ENCODE peak calls at places on chromosomes 7 and 10, in seven cellular contexts. A, I, Z, R, M, J and F are unnamed samples.

GRCh38 chr10:77578583-77579227 is 58.9 kb downstream of the KCNMA1 start:
- DNase-seq in J (peak), M (peak), R (peak), A (peak), I (no peak), Z (no peak), F (no peak)

GRCh38 chr10:34156781-34157425 is 658.2 kb downstream of the PARD3 start:
- DNase-seq in I (no peak), M (peak), J (peak), Z (no peak), A (no peak), R (peak), F (no peak)

GRCh38 chr10:2137549-2138174 is 400.3 kb upstream of the ADARB2 start:
- DNase-seq in Z (no peak), A (no peak), R (peak), M (peak), I (no peak), J (no peak), F (no peak)

GRCh38 chr7:99623091-99623693 is 6.4 kb downstream of the ZSCAN25 start:
- DNase-seq in J (no peak), R (no peak), M (no peak), A (no peak), I (no peak), Z (no peak), F (no peak)

GRCh38 chr10:111756541-111757061 is 427.0 kb downstream of the GPAM start:
- DNase-seq in A (peak), I (no peak), M (peak), Z (no peak), J (no peak), R (peak), F (peak)

GRCh38 chr7:387132-388022 is 97.4 kb downstream of the FOXL3 start:
- DNase-seq in Z (no peak), M (no peak), R (no peak), A (no peak), J (no peak), I (peak), F (peak)

GRCh38 chr7:44637788-44638594 is 31.6 kb downstream of the OGDH start:
- DNase-seq in J (peak), A (peak), M (peak), Z (no peak), R (peak), I (no peak), F (no peak)

GRCh38 chr7:32670105-32670504 is 174.8 kb downstream of the AVL9 start:
- DNase-seq in R (peak), I (no peak), M (peak), A (no peak), Z (no peak), J (peak), F (no peak)

GRCh38 chr7:25862254-25862992 is 289.6 kb upstream of the NFE2L3 start:
- DNase-seq in J (peak), Z (peak), I (peak), R (peak), M (peak), A (peak), F (peak)

GRCh38 chr7:50502001-50502684 is 52.0 kb upstream of the FIGNL1 start:
- DNase-seq in M (peak), J (peak), Z (no peak), A (peak), I (peak), R (peak), F (no peak)

GRCh38 chr7:34090796-34091195 is 185.5 kb downstream of the BMPER start:
- DNase-seq in I (no peak), R (no peak), Z (no peak), J (no peak), M (peak), A (no peak), F (no peak)

GRCh38 chr10:114565066-114565465 is 93.0 kb downstream of the ABLIM1 start:
- DNase-seq in A (no peak), Z (no peak), J (no peak), I (no peak), R (peak), M (no peak), F (no peak)

GRCh38 chr7:2497500-2498336 is 21.5 kb upstream of the GRIFIN start:
- DNase-seq in A (no peak), J (no peak), I (no peak), Z (no peak), M (no peak), R (no peak), F (no peak)

GRCh38 chr10:95440756-95441546 is 120.2 kb downstream of the SORBS1 start:
- DNase-seq in J (no peak), I (no peak), A (no peak), M (no peak), Z (no peak), R (no peak), F (no peak)

GRCh38 chr10:66931340-66931948 is 5.6 kb downstream of the LRRTM3 start:
- DNase-seq in M (peak), I (no peak), R (peak), A (no peak), Z (no peak), J (peak), F (no peak)

GRCh38 chr10:14405076-14406065 is 74.6 kb upstream of the FRMD4A start:
- DNase-seq in A (no peak), J (peak), M (peak), I (no peak), Z (no peak), R (no peak), F (no peak)

GRCh38 chr7:141262101-141262819 is 188.4 kb downstream of the TMEM178B start:
- DNase-seq in I (no peak), Z (no peak), J (no peak), A (no peak), R (no peak), M (peak), F (no peak)

GRCh38 chr7:47670738-47671137 is 88.8 kb upstream of the TNS3 start:
- DNase-seq in Z (no peak), M (no peak), J (no peak), I (no peak), R (no peak), A (no peak), F (no peak)

GRCh38 chr7:79820387-79820786 is 314.2 kb upstream of the GNAI1 start:
- DNase-seq in I (peak), M (peak), R (peak), Z (peak), A (peak), J (peak), F (peak)

DNA sequence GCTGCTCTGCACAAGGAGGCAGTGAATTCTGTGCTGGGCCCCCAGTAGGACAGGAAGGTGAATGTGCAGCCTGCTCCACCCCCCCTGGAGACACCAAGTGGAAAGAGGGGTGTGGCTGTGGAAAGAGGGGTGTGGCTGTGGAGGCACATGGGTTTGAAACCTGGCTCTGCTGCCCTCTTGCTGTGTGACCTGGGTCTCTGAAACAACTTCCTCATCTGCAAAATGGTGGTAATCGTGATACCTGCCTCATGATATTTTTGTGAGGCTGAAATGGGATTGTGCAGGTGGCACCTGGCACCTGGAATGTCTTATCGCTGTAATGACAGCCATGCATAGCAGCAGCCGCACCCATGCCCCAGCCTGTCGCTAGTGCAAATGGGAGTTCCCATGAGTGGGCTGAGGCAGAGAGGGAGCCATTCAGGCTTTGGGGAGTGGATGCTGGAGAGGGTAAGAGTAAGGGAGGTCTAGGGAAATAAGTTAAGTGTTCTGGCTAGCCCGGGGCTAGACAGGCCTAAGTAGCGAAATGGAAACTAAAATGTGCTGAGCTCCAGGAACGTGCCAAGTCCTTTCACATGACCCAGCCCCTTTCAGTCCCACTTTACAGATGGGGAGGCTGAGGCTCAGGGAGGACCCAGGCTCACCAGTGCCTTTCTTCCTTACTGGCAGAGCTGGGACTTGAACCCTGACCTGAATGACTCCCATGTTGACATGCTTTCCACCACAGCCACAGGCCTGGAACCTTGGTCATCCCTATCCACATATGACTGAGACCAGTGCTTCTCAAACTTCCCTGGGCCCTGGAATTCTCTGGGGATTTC is 35.0 kb downstream of the C10orf105 start:
- DNase-seq in A (no peak), I (no peak), J (no peak), M (no peak), Z (no peak), R (peak), F (no peak)
- TF ChIP-seq CTCF in A (no peak), I (no peak), J (no peak), M (no peak), Z (no peak), R (peak), F (no peak)

GRCh38 chr10:92757066-92757716 is 67.4 kb downstream of the HHEX start:
- DNase-seq in Z (no peak), R (peak), I (peak), A (peak), J (peak), M (peak), F (no peak)
- TF ChIP-seq CTCF in Z (no peak), R (no peak), I (no peak), A (no peak), J (peak), M (no peak), F (no peak)

GRCh38 chr7:103074519-103075336 is at the start of the genes ARMC10 and FBXL13:
- DNase-seq in A (peak), M (peak), R (peak), Z (peak), J (peak), I (peak), F (peak)
- TF ChIP-seq CTCF in A (peak), M (no peak), R (no peak), Z (peak), J (no peak), I (peak), F (peak)

DNA sequence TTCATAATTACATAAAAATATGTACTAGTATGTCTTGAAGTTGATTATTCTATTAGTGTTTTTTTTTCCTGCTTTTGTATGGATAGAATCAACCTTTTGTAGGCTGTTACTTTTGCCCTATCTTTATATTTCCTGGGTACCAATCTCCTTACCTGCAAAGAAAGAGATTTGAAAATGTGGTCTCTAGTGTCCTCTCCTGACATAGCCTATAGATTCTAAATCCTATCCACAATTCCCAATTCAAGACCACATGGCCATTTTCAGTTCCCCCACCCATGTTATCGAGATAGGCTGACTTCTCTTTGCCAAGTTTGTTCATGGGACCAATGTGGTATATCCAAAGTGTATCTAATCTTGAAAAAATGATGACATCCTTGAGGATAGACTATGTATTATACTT is 269.4 kb upstream of the SEMA3D start:
- DNase-seq in I (no peak), M (no peak), J (no peak), R (no peak), Z (no peak), A (no peak), F (no peak)
- TF ChIP-seq CTCF in I (no peak), M (no peak), J (no peak), R (peak), Z (no peak), A (no peak), F (no peak)